ENCODE peak calls at places on chromosomes 16 and 17, in four cellular contexts. N is foreskin fibroblast; V is WERI-Rb-1; P is CD8-positive, alpha-beta memory T cell. H is an unnamed sample.

GRCh38 chr16:78596996-78597422 is 497.6 kb downstream of the WWOX start:
- DNase-seq in P (no peak), V (no peak), N (no peak), H (no peak)

GRCh38 chr16:11609474-11610120 is 22.9 kb upstream of the LITAF start:
- DNase-seq in V (no peak), P (no peak), N (no peak), H (peak; percentile 57)

GRCh38 chr16:51408357-51408756 is 257.3 kb upstream of the SALL1 start:
- DNase-seq in V (no peak), N (peak; percentile 76), P (no peak), H (peak; percentile 71)

GRCh38 chr17:74528491-74529199 is 2.6 kb downstream of the CD300LB start:
- DNase-seq in N (no peak), V (no peak), P (no peak), H (no peak)

GRCh38 chr17:65198653-65199382 is 61.6 kb downstream of the RGS9 start:
- DNase-seq in P (no peak), N (peak; percentile 37), V (no peak), H (peak; percentile 78)

GRCh38 chr16:20611350-20611902 is 35.3 kb upstream of the ACSM2B start:
- DNase-seq in V (peak; percentile 19), N (no peak), P (no peak), H (no peak)

GRCh38 chr16:14486520-14487303 is 143.3 kb downstream of the PARN start:
- DNase-seq in N (peak; percentile 93), V (peak; percentile 41), P (no peak), H (peak; percentile 96)

GRCh38 chr17:10729334-10730193 is at the start of gene TMEM220:
- DNase-seq in P (no peak), N (peak; percentile 75), V (peak; percentile 55), H (peak; percentile 79)

GRCh38 chr17:36849871-36850348 is 87.4 kb upstream of the LHX1 start:
- DNase-seq in N (peak; percentile 61), P (no peak), V (peak; percentile 42), H (peak; percentile 83)